ENCODE peak calls at places on chromosome 17, in six cellular contexts. R, Q, I, H, V and O are unnamed samples.

GRCh38 chr17:7435676-7436555 is 681 bp downstream of the TMEM102 start:
- DNase-seq in R (no peak), Q (peak), I (peak), H (peak), V (peak), O (peak)

GRCh38 chr17:19242926-19243325 is 5.8 kb downstream of the EPN2 start:
- DNase-seq in R (no peak), Q (no peak), I (no peak), H (no peak), V (no peak), O (no peak)

GRCh38 chr17:74361613-74362391 is at the start of gene BTBD17:
- DNase-seq in R (peak), Q (no peak), I (peak), H (peak), V (peak), O (no peak)

GRCh38 chr17:39235555-39236221 is 9.9 kb upstream of the STAC2 start:
- DNase-seq in R (no peak), Q (peak), I (peak), H (peak), V (peak), O (no peak)

GRCh38 chr17:4444782-4445473 is 11.2 kb downstream of the SPNS3 start:
- DNase-seq in R (peak), Q (no peak), I (no peak), H (no peak), V (peak), O (no peak)

GRCh38 chr17:64095144-64095882 is 34.6 kb downstream of the ERN1 start:
- DNase-seq in R (no peak), Q (peak), I (peak), H (no peak), V (peak), O (no peak)

GRCh38 chr17:36468903-36469635 is 17.4 kb upstream of the ZNHIT3 start:
- DNase-seq in R (no peak), Q (no peak), I (peak), H (no peak), V (no peak), O (no peak)

GRCh38 chr17:79810138-79811027 is 13.5 kb upstream of the CBX8 start:
- DNase-seq in R (no peak), Q (peak), I (peak), H (peak), V (peak), O (no peak)

GRCh38 chr17:49696233-49696761 is 11.5 kb downstream of the SLC35B1 start:
- DNase-seq in R (no peak), Q (no peak), I (no peak), H (no peak), V (no peak), O (no peak)

GRCh38 chr17:30551666-30552339 is 74.6 kb downstream of the GOSR1 start:
- DNase-seq in R (no peak), Q (no peak), I (no peak), H (peak), V (no peak), O (no peak)

GRCh38 chr17:63665527-63666214 is 34.3 kb downstream of the LIMD2 start:
- DNase-seq in R (no peak), Q (no peak), I (no peak), H (no peak), V (no peak), O (no peak)

GRCh38 chr17:82668631-82669099 is 20.4 kb upstream of the WDR45B start:
- DNase-seq in R (no peak), Q (peak), I (peak), H (peak), V (peak), O (no peak)

DNA sequence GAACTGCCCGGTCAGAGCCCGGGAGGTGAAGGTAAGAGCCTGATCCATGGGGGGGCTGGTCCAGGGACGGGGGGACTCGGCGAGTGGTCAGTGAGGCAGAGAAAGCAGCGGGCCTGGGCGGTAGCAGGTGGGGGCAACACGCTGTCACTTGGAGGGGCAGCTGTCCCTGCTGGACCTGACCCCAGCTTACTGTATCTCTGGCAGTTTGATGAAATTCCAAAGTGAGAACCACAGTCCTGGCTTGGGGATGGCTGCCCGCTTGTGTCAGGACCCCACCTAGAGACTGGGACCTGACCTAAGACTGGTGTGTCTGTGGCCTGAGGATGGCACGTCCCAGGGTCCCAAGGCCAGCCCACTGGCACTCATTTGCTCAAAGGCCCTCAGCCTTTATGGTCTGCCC is 35.1 kb upstream of the KSR1 start:
- DNase-seq in R (no peak), Q (no peak), I (no peak), H (no peak), V (no peak), O (no peak)
- H3K27ac ChIP-seq in R (no peak), Q (no peak), I (no peak), H (no peak), V (no peak), O (no peak)

DNA sequence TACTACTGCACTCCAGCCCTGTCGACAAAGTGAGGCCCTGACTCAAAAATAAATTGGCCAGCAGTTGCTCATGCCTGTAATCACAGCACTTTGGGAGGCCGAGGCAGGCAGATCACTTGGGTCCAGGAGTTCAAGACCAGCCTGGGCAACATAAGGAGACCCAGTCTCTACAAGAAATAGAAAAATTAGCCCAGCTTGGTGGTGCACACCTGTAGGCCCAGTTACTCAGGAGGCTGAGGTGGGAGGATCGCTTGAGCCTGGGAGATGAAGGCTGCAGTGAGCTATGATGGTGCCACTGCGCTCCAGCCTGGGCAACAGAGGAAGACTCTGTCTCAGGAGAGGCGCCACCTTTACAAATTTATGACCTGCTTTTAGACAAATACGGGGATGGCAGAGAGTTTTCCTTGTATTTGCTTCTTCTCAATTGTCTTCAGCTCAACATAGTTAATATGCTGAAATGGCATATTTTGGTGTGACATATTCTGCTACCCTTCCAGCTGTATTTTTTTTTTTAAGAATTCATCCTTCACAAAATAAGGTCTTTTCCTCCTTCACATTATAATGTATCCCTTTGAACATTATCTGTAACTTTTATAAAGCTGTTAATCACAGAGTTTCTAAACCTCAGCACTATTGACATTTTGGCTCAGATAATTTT is 21.1 kb upstream of the YPEL2 start:
- DNase-seq in R (no peak), Q (no peak), I (no peak), H (no peak), V (no peak), O (no peak)
- H3K4me3 ChIP-seq in R (no peak), Q (no peak), I (no peak), H (no peak), V (no peak), O (no peak)

GRCh38 chr17:67082110-67082509 is 37.8 kb downstream of the CACNG1 start:
- DNase-seq in R (no peak), Q (no peak), I (no peak), H (no peak), V (no peak), O (no peak)
- TF ChIP-seq CTCF in R (no peak), Q (peak), I (no peak), H (peak), V (peak), O (no peak)

GRCh38 chr17:1639549-1639948 is 6.0 kb downstream of the SCARF1 start:
- DNase-seq in R (no peak), Q (no peak), I (no peak), H (peak), V (no peak), O (no peak)

GRCh38 chr17:1638624-1639300 is 6.8 kb downstream of the SCARF1 start:
- DNase-seq in R (no peak), Q (no peak), I (no peak), H (no peak), V (no peak), O (no peak)

GRCh38 chr17:1641065-1641403 is 4.5 kb downstream of the SCARF1 start:
- DNase-seq in R (no peak), Q (no peak), I (no peak), H (peak), V (no peak), O (no peak)

GRCh38 chr17:1638171-1638583 is 7.4 kb downstream of the SCARF1 start:
- DNase-seq in R (no peak), Q (no peak), I (no peak), H (peak), V (no peak), O (no peak)

GRCh38 chr17:1640329-1641064 is 5.0 kb downstream of the SCARF1 start:
- DNase-seq in R (no peak), Q (no peak), I (no peak), H (peak), V (no peak), O (no peak)
- H3K27ac ChIP-seq in R (no peak), Q (no peak), I (no peak), H (no peak), V (no peak), O (no peak)